ENCODE peak calls at places on chromosomes 1 and 21, in six cellular contexts. X, M, F, B, G and W are unnamed samples.

GRCh38 chr1:10400013-10400412 is 1.1 kb downstream of the PGD start:
- DNase-seq in X (no peak), M (no peak), F (no peak), B (no peak), G (no peak), W (no peak)

GRCh38 chr21:36847189-36847588 is 119.3 kb downstream of the HLCS start:
- DNase-seq in X (no peak), M (peak; percentile 59), F (peak; percentile 85), B (no peak), G (peak; percentile 84), W (no peak)

GRCh38 chr1:153790996-153791855 is 16.0 kb downstream of the SLC27A3 start:
- DNase-seq in X (no peak), M (no peak), F (peak; percentile 94), B (no peak), G (peak; percentile 96), W (no peak)

GRCh38 chr1:116147114-116147510 is 35.9 kb downstream of the MAB21L3 start:
- DNase-seq in X (no peak), M (no peak), F (no peak), B (no peak), G (no peak), W (no peak)

GRCh38 chr1:153608089-153608672 is 4.8 kb downstream of the S100A16 start:
- DNase-seq in X (no peak), M (no peak), F (no peak), B (no peak), G (no peak), W (no peak)

GRCh38 chr21:37368536-37369279 is 2.1 kb downstream of the DYRK1A start:
- DNase-seq in X (no peak), M (no peak), F (peak; percentile 48), B (no peak), G (peak; percentile 60), W (no peak)

GRCh38 chr1:153541641-153542569 is 1.2 kb upstream of the S100A5 start:
- DNase-seq in X (no peak), M (no peak), F (no peak), B (no peak), G (no peak), W (no peak)

GRCh38 chr1:151510957-151511635 is at the start of gene CGN:
- DNase-seq in X (peak; percentile 96), M (peak; percentile 98), F (peak; percentile 75), B (peak; percentile 88), G (peak; percentile 79), W (peak; percentile 97)

GRCh38 chr1:154974086-154974807 is at the start of gene CKS1B:
- DNase-seq in X (peak; percentile 100), M (peak; percentile 100), F (peak; percentile 100), B (peak; percentile 98), G (peak; percentile 100), W (peak; percentile 99)

GRCh38 chr1:182565537-182565936 is 23.5 kb downstream of the RNASEL start:
- DNase-seq in X (no peak), M (no peak), F (no peak), B (no peak), G (no peak), W (no peak)

GRCh38 chr1:223700942-223701637 is 11.2 kb upstream of the CAPN2 start:
- DNase-seq in X (no peak), M (peak; percentile 94), F (peak; percentile 98), B (no peak), G (peak; percentile 98), W (peak; percentile 52)

GRCh38 chr1:15949453-15950245 is 26.3 kb downstream of the ZBTB17 start:
- DNase-seq in X (no peak), M (peak; percentile 87), F (peak; percentile 96), B (no peak), G (peak; percentile 99), W (peak; percentile 80)

GRCh38 chr21:36125513-36126121 is 9.3 kb upstream of the CBR3 start:
- DNase-seq in X (no peak), M (peak; percentile 46), F (peak; percentile 70), B (no peak), G (peak; percentile 54), W (no peak)

GRCh38 chr21:16088121-16088520 is 358.3 kb downstream of the USP25 start:
- DNase-seq in X (no peak), M (no peak), F (no peak), B (no peak), G (no peak), W (no peak)

GRCh38 chr1:40868051-40868723 is 6.0 kb upstream of the CITED4 start:
- DNase-seq in X (no peak), M (no peak), F (peak; percentile 84), B (no peak), G (peak; percentile 84), W (no peak)

GRCh38 chr1:48869116-48869893 is 92.6 kb upstream of the BEND5 start:
- DNase-seq in X (no peak), M (peak; percentile 61), F (no peak), B (no peak), G (no peak), W (no peak)

GRCh38 chr1:198678901-198679329 is 40.1 kb downstream of the PTPRC start:
- DNase-seq in X (no peak), M (no peak), F (no peak), B (no peak), G (no peak), W (peak; percentile 42)

GRCh38 chr1:4664601-4665000 is 10.2 kb downstream of the AJAP1 start:
- DNase-seq in X (no peak), M (no peak), F (no peak), B (no peak), G (no peak), W (no peak)

GRCh38 chr21:41682719-41683179 is 84.1 kb downstream of the RIPK4 start:
- DNase-seq in X (no peak), M (no peak), F (no peak), B (no peak), G (no peak), W (no peak)

GRCh38 chr1:75136158-75136815 is 2.1 kb downstream of the LHX8 start:
- DNase-seq in X (peak; percentile 56), M (peak; percentile 64), F (no peak), B (no peak), G (peak; percentile 7), W (peak; percentile 64)

GRCh38 chr1:63320024-63320799 is 2.2 kb upstream of the FOXD3 start:
- DNase-seq in X (peak; percentile 32), M (peak; percentile 74), F (no peak), B (no peak), G (peak; percentile 22), W (peak; percentile 39)

GRCh38 chr1:53804181-53804580 is 33.9 kb downstream of the NDC1 start:
- DNase-seq in X (no peak), M (no peak), F (no peak), B (no peak), G (no peak), W (no peak)

GRCh38 chr1:53804791-53805505 is 33.1 kb downstream of the NDC1 start:
- DNase-seq in X (no peak), M (no peak), F (peak; percentile 23), B (no peak), G (peak; percentile 25), W (no peak)

GRCh38 chr1:53799141-53799540 is 39.0 kb downstream of the NDC1 start:
- DNase-seq in X (no peak), M (peak; percentile 62), F (no peak), B (no peak), G (no peak), W (no peak)

GRCh38 chr1:53800621-53801020 is 37.5 kb downstream of the NDC1 start:
- DNase-seq in X (no peak), M (no peak), F (no peak), B (no peak), G (no peak), W (no peak)
- H2BK15ac ChIP-seq in X (no peak overlapping the region), M (no peak overlapping the region), F (no peak overlapping the region), B (no peak overlapping the region), G (no peak overlapping the region), W (no peak overlapping the region)

GRCh38 chr1:1000357-1001056 is 610 bp upstream of the HES4 start:
- DNase-seq in X (peak; percentile 85), M (peak; percentile 81), F (peak; percentile 89), B (no peak), G (peak; percentile 90), W (peak; percentile 78)

GRCh38 chr1:998051-998821 is 1.7 kb downstream of the HES4 start:
- DNase-seq in X (no peak), M (peak; percentile 31), F (no peak), B (no peak), G (no peak), W (peak; percentile 55)

GRCh38 chr1:998905-999796 is 746 bp downstream of the HES4 start:
- DNase-seq in X (no peak), M (peak; percentile 38), F (peak; percentile 41), B (no peak), G (peak; percentile 49), W (peak; percentile 56)

GRCh38 chr1:1001057-1001630 is 1.2 kb upstream of the HES4 start:
- DNase-seq in X (no peak), M (no peak), F (no peak), B (no peak), G (no peak), W (peak; percentile 51)

DNA sequence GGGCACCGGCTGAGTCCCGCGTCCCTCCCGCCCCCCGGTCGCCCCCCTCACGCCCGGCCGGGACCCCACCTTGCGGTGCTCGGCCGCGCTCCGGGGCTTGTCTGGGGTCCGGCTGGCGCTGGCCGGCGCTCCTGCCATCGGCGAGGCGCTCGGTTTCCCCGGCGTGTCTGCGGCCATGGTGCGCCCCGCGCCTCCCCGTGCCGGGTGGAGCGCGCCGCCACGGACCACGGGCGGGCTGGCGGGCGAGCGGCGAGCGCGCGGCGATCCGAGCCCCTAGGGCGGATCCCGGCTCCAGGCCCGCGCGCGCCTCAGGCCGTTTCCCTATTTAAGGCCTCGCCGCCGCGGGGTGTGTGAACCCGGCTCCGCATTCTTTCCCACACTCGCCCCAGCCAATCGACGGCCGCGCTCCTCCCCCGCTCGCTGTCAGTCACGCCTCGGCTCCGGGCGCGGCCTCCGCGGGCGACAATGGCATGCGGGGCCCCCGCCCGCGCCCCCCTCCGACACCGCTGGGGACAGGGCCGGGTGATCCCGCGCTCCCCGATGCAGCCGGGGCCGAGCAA is at the start of gene HES4:
- DNase-seq in X (peak; percentile 91), M (peak; percentile 92), F (peak; percentile 90), B (no peak), G (peak; percentile 94), W (peak; percentile 91)
- H2BK5ac ChIP-seq in X (peak within 1 kb of the TSS; percentile 99), M (no peak within 1 kb of the TSS), F (peak within 1 kb of the TSS; percentile 44), B (peak within 1 kb of the TSS; percentile 52), G (no peak within 1 kb of the TSS), W (no peak within 1 kb of the TSS)

DNA sequence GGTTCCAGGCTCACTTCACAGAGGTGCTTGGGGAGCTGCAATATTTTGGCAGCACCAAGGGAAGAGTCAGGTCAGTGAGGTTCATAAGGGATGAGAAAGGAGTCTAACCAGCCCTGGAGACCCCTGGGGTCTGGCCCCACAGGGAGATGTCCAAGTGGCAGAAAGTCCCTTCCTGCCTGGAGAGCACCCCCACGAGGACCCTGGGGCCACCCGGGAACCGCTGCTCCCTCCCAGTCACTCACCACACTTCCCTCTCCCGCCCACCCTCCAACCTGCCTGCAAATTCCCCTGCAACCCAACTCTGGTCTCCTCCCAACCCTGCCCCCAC is 6.5 kb upstream of the ITGB2 start:
- DNase-seq in X (no peak), M (no peak), F (no peak), B (no peak), G (no peak), W (no peak)
- H3K4me1 ChIP-seq in X (peaks cover 28% of the 10 kb centered on the region), M (peaks cover 15% of the 10 kb centered on the region), F (peaks cover 27% of the 10 kb centered on the region), B (peaks cover 27% of the 10 kb centered on the region), G (peaks cover 48% of the 10 kb centered on the region), W (peaks cover 3% of the 10 kb centered on the region)

DNA sequence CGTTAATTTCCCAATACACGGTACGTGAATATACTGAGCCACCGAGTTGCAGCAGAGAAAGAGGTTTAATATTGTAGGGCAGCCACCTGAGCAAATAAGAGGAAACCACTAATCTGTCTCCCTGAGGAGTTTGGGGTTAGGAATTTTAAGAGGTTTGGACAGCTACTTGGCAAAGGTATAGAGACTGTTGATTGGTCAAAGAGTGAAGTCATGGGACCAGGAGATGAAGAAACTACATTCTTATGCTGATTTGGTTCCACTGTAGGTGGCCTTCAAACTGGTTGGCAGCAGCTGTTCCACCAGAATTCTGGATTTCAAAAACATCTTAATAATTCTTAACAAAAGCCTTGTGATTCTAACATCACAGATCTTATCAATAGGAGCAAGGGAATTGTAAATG is 485.4 kb upstream of the PRMT6 start:
- DNase-seq in X (no peak), M (peak; percentile 31), F (no peak), B (no peak), G (no peak), W (no peak)
- H2BK15ac ChIP-seq in X (no peak overlapping the region), M (no peak overlapping the region), F (no peak overlapping the region), B (no peak overlapping the region), G (no peak overlapping the region), W (no peak overlapping the region)